ENCODE peak calls at places on chromosomes 11 and 22, in five cellular contexts. D is heart right ventricle, R is ovary, S is MM.1S, U is uterus. X is an unnamed sample.

GRCh38 chr11:82557274-82557673 is 176.4 kb downstream of the FAM181B start:
- DNase-seq in D (no peak), R (no peak), S (peak; percentile 87), U (no peak), X (no peak)

GRCh38 chr22:50507421-50507990 is at the start of gene LMF2:
- DNase-seq in D (peak; percentile 94), R (peak; percentile 93), S (no peak), U (peak; percentile 94), X (peak; percentile 93)

GRCh38 chr22:20486229-20486628 is 9.4 kb downstream of the KLHL22 start:
- DNase-seq in D (no peak), R (no peak), S (no peak), U (no peak), X (no peak)

GRCh38 chr11:16891964-16892363 is 122.2 kb downstream of the PLEKHA7 start:
- DNase-seq in D (no peak), R (no peak), S (no peak), U (no peak), X (no peak)

GRCh38 chr22:28629420-28630184 is 50.0 kb downstream of the TTC28 start:
- DNase-seq in D (no peak), R (no peak), S (no peak), U (no peak), X (no peak)

GRCh38 chr11:126607374-126607773 is 251.9 kb downstream of the ST3GAL4 start:
- DNase-seq in D (peak; percentile 31), R (no peak), S (peak; percentile 45), U (no peak), X (no peak)

GRCh38 chr11:128632151-128632791 is 44.9 kb upstream of the ETS1 start:
- DNase-seq in D (no peak), R (peak; percentile 47), S (peak; percentile 75), U (peak; percentile 44), X (no peak)

GRCh38 chr11:62804310-62805043 is 763 bp downstream of the NXF1 start:
- DNase-seq in D (no peak), R (no peak), S (peak; percentile 36), U (no peak), X (no peak)

GRCh38 chr11:133531450-133531849 is 851 bp downstream of the OPCML start:
- DNase-seq in D (no peak), R (no peak), S (no peak), U (no peak), X (no peak)

GRCh38 chr11:35629914-35630313 is 11.7 kb downstream of the FJX1 start:
- DNase-seq in D (no peak), R (no peak), S (no peak), U (no peak), X (peak; percentile 72)

GRCh38 chr11:78039919-78040671 is 17.0 kb upstream of the KCTD14 start:
- DNase-seq in D (peak; percentile 75), R (peak; percentile 65), S (peak; percentile 47), U (peak; percentile 73), X (peak; percentile 68)

GRCh38 chr11:116864531-116864930 is 27.1 kb upstream of the APOA1 start:
- DNase-seq in D (no peak), R (no peak), S (no peak), U (no peak), X (no peak)
- H3K4me1 ChIP-seq in D (no peaks in the 10 kb centered on the region), R (no peaks in the 10 kb centered on the region), S (no peaks in the 10 kb centered on the region), U (no peaks in the 10 kb centered on the region), X (peaks cover 7% of the 10 kb centered on the region)

GRCh38 chr11:68026391-68027105 is 3.9 kb upstream of the NDUFS8 start:
- DNase-seq in D (no peak), R (no peak), S (no peak), U (no peak), X (no peak)
- TF ChIP-seq CTCF in D (no peak), R (no peak), S (no peak), U (no peak), X (no peak)

GRCh38 chr22:45007247-45007945 is 2.4 kb downstream of the PHF21B start:
- DNase-seq in D (peak; percentile 23), R (peak; percentile 66), S (no peak), U (peak; percentile 50), X (no peak)

GRCh38 chr22:45009881-45010531 is at the start of gene PHF21B:
- DNase-seq in D (peak; percentile 57), R (peak; percentile 82), S (no peak), U (peak; percentile 66), X (no peak)

GRCh38 chr22:45008853-45009751 is 703 bp downstream of the PHF21B start:
- DNase-seq in D (no peak), R (peak; percentile 31), S (no peak), U (peak; percentile 20), X (no peak)

GRCh38 chr22:45006873-45007246 is 2.9 kb downstream of the PHF21B start:
- DNase-seq in D (peak; percentile 18), R (peak; percentile 71), S (no peak), U (peak; percentile 53), X (no peak)

DNA sequence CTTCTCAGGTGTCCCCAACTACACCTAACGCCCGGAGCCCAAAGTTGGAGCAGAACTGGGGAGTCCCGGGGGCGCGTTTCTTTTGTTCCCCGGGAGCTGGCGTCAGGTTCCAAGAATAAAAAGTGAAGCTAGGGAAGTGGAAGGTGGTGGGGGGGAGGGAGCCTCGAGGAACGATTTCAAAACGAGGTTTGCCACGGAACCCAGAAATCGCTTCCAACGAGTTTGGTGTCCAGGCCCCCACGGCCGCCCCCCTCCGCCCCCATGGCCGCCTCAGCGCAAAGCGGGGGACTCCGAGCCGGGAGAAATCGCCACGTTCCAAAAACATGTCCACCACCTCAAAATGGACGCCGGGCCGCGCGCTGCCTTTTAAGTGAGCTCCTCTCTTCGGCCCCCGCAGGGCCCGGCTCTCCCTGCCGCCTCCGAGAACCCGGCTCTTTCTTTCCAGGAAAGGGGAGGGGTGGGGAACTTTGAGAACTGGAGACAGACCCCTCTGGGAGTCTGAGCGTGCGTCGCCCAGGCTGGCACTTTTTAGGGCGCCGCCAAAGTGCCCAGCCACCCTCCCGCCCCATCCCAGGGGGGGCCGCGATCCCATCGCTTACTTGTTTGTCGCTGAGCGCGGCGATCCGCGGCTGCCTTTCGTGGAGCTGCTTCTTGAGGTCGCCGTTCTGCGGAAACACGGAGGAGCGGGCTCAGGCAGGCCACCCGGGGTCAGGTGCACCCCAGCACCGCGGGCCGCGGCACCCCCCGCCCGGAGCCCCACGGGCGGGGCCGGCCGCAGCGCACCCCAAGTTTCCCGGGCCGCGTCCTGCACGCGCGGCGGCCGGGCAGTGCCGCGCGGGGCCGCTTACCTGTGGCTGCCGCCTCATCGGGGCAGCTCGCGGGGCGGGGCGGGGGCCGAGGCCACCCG is 1.6 kb downstream of the PHF21B start:
- DNase-seq in D (no peak), R (peak; percentile 40), S (no peak), U (peak; percentile 16), X (no peak)
- H3K4me3 ChIP-seq in D (peak overlapping the region; percentile 36), R (peak overlapping the region; percentile 46), S (no peak overlapping the region), U (peak overlapping the region; percentile 61), X (no peak overlapping the region)

DNA sequence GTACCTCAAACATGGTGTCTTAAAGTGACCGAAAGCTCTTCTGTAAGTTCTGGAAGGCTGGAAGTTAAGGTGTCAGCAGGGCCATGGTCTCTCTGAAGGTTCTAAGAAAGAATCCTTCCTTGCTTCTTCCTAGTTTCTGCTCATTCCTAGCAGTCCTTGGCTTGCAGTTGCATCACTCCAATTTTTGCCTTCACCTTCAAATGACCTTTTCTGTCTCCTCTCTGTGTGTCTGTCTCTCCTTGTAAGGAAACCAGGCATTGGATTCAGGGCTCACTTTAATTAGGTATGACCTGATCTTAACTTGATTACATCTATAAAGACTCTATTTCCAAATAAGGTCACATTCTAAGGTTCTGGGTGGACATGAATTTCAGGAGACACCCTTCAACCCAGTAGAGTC is 8.7 kb downstream of the AASDHPPT start:
- DNase-seq in D (no peak), R (no peak), S (no peak), U (no peak), X (no peak)
- H3K4me1 ChIP-seq in D (peaks cover 39% of the 10 kb centered on the region), R (peaks cover 2% of the 10 kb centered on the region), S (peaks cover 15% of the 10 kb centered on the region), U (no peaks in the 10 kb centered on the region), X (no peaks in the 10 kb centered on the region)

GRCh38 chr11:66313321-66314185 is 3.3 kb downstream of the CD248 start:
- DNase-seq in D (no peak), R (peak; percentile 42), S (no peak), U (peak; percentile 74), X (no peak)
- TF ChIP-seq CTCF in D (peak; percentile 28), R (no peak), S (no peak), U (peak; percentile 13), X (no peak)

X was measured in lung.